ENCODE peak calls at places on chromosome 2, in ten cellular contexts. G is breast epithelium, X is sigmoid colon, T is IMR-90, Q is spleen, H is K562, P is HepG2, W is A549, D is adrenal gland, I is uterus. K is an unnamed sample.

GRCh38 chr2:199485732-199486335 is 28.1 kb upstream of the SATB2 start:
- DNase-seq in G (no peak), X (no peak), T (peak), Q (no peak), H (peak), P (peak), W (peak), D (peak), I (no peak), K (no peak)

GRCh38 chr2:7621018-7621814 is 704.0 kb downstream of the RNF144A start:
- DNase-seq in G (no peak), X (no peak), T (no peak), Q (no peak), H (no peak), P (no peak), W (no peak), D (no peak), I (no peak), K (no peak)

GRCh38 chr2:170930132-170931109 is 1.4 kb downstream of the GORASP2 start:
- DNase-seq in G (no peak), X (no peak), T (peak), Q (peak), H (no peak), P (peak), W (peak), D (peak), I (no peak), K (no peak)

GRCh38 chr2:118823666-118824065 is 23.8 kb downstream of the EN1 start:
- DNase-seq in G (no peak), X (no peak), T (no peak), Q (no peak), H (no peak), P (no peak), W (no peak), D (no peak), I (no peak), K (peak)

GRCh38 chr2:70995227-70995729 is 605 bp upstream of the TEX261 start:
- DNase-seq in G (no peak), X (peak), T (peak), Q (peak), H (peak), P (peak), W (peak), D (peak), I (peak), K (peak)

GRCh38 chr2:212721026-212721451 is 182.4 kb upstream of the ERBB4 start:
- DNase-seq in G (no peak), X (no peak), T (no peak), Q (peak), H (no peak), P (no peak), W (no peak), D (no peak), I (no peak), K (no peak)

GRCh38 chr2:157748371-157749132 is 119.9 kb upstream of the ACVR1C start:
- DNase-seq in G (no peak), X (no peak), T (peak), Q (no peak), H (no peak), P (no peak), W (no peak), D (no peak), I (no peak), K (no peak)

GRCh38 chr2:39730685-39731302 is 48.3 kb downstream of the THUMPD2 start:
- DNase-seq in G (no peak), X (no peak), T (peak), Q (no peak), H (peak), P (peak), W (peak), D (no peak), I (no peak), K (no peak)

GRCh38 chr2:178912416-178913056 is 105.3 kb upstream of the TTN start:
- DNase-seq in G (no peak), X (no peak), T (peak), Q (no peak), H (no peak), P (no peak), W (no peak), D (no peak), I (no peak), K (no peak)

GRCh38 chr2:233974530-233975071 is 57.4 kb downstream of the TRPM8 start:
- DNase-seq in G (no peak), X (no peak), T (peak), Q (no peak), H (no peak), P (peak), W (peak), D (peak), I (no peak), K (peak)

GRCh38 chr2:132550945-132551344 is 119.1 kb downstream of the LYPD1 start:
- DNase-seq in G (no peak), X (no peak), T (no peak), Q (no peak), H (no peak), P (no peak), W (no peak), D (no peak), I (no peak), K (no peak)

GRCh38 chr2:2007551-2008501 is 263.5 kb upstream of the PXDN start:
- DNase-seq in G (no peak), X (no peak), T (no peak), Q (no peak), H (no peak), P (no peak), W (no peak), D (no peak), I (no peak), K (no peak)

GRCh38 chr2:197249771-197250397 is 60.7 kb downstream of the ANKRD44 start:
- DNase-seq in G (no peak), X (no peak), T (no peak), Q (no peak), H (no peak), P (no peak), W (no peak), D (no peak), I (no peak), K (no peak)

GRCh38 chr2:131030478-131030971 is 62.7 kb downstream of the FAM168B start:
- DNase-seq in G (peak), X (no peak), T (no peak), Q (peak), H (no peak), P (no peak), W (no peak), D (no peak), I (no peak), K (peak)

GRCh38 chr2:52115750-52116149 is 1083.8 kb upstream of the NRXN1 start:
- DNase-seq in G (no peak), X (no peak), T (no peak), Q (no peak), H (no peak), P (no peak), W (no peak), D (no peak), I (no peak), K (no peak)

GRCh38 chr2:127417406-127417805 is 821 bp upstream of the PROC start:
- DNase-seq in G (no peak), X (no peak), T (no peak), Q (no peak), H (no peak), P (no peak), W (no peak), D (no peak), I (no peak), K (no peak)

GRCh38 chr2:68318686-68319396 is 908 bp downstream of the CNRIP1 start:
- DNase-seq in G (no peak), X (peak), T (no peak), Q (peak), H (no peak), P (no peak), W (peak), D (peak), I (peak), K (no peak)

GRCh38 chr2:43343573-43344304 is 117.3 kb upstream of the ZFP36L2 start:
- DNase-seq in G (peak), X (peak), T (peak), Q (no peak), H (no peak), P (no peak), W (no peak), D (peak), I (peak), K (peak)

GRCh38 chr2:111168528-111168929 is 47.8 kb downstream of the BCL2L11 start:
- DNase-seq in G (no peak), X (no peak), T (peak), Q (no peak), H (peak), P (no peak), W (peak), D (peak), I (peak), K (no peak)

GRCh38 chr2:157980020-157980419 is 103.9 kb upstream of the ACVR1 start:
- DNase-seq in G (no peak), X (no peak), T (no peak), Q (no peak), H (no peak), P (no peak), W (no peak), D (no peak), I (no peak), K (no peak)

GRCh38 chr2:8600456-8600855 is 81.4 kb upstream of the ID2 start:
- DNase-seq in G (no peak), X (no peak), T (no peak), Q (no peak), H (no peak), P (no peak), W (no peak), D (no peak), I (no peak), K (no peak)

GRCh38 chr2:206232287-206233035 is 42.0 kb upstream of the ZDBF2 start:
- DNase-seq in G (no peak), X (no peak), T (no peak), Q (no peak), H (no peak), P (no peak), W (no peak), D (no peak), I (no peak), K (no peak)

GRCh38 chr2:118047273-118047898 is 33.5 kb upstream of the CCDC93 start:
- DNase-seq in G (no peak), X (no peak), T (peak), Q (no peak), H (no peak), P (no peak), W (peak), D (no peak), I (no peak), K (no peak)

GRCh38 chr2:217804338-217804737 is 198.5 kb downstream of the TNS1 start:
- DNase-seq in G (no peak), X (peak), T (no peak), Q (peak), H (no peak), P (no peak), W (no peak), D (peak), I (peak), K (no peak)

GRCh38 chr2:237818066-237818473 is 19.5 kb downstream of the RBM44 start:
- DNase-seq in G (no peak), X (no peak), T (peak), Q (no peak), H (no peak), P (no peak), W (no peak), D (no peak), I (no peak), K (no peak)

GRCh38 chr2:134976074-134976702 is 57.6 kb downstream of the CCNT2 start:
- DNase-seq in G (no peak), X (no peak), T (no peak), Q (no peak), H (no peak), P (no peak), W (no peak), D (no peak), I (no peak), K (no peak)

GRCh38 chr2:86216577-86217555 is 17.6 kb downstream of the MRPL35 start:
- DNase-seq in G (no peak), X (no peak), T (no peak), Q (no peak), H (peak), P (no peak), W (no peak), D (no peak), I (no peak), K (no peak)

GRCh38 chr2:207337234-207338219 is 171.8 kb upstream of the KLF7 start:
- DNase-seq in G (no peak), X (no peak), T (peak), Q (no peak), H (peak), P (no peak), W (peak), D (no peak), I (no peak), K (peak)

GRCh38 chr2:18376936-18377335 is 183.5 kb downstream of the RDH14 start:
- DNase-seq in G (no peak), X (no peak), T (no peak), Q (no peak), H (no peak), P (no peak), W (no peak), D (no peak), I (no peak), K (no peak)

GRCh38 chr2:212021947-212022346 is 516.7 kb downstream of the ERBB4 start:
- DNase-seq in G (no peak), X (no peak), T (peak), Q (no peak), H (no peak), P (peak), W (peak), D (no peak), I (no peak), K (no peak)

GRCh38 chr2:120566331-120567035 is 169.2 kb upstream of the GLI2 start:
- DNase-seq in G (peak), X (peak), T (peak), Q (no peak), H (no peak), P (no peak), W (no peak), D (peak), I (peak), K (peak)

GRCh38 chr2:70011335-70011734 is 49.9 kb upstream of the ASPRV1 start:
- DNase-seq in G (no peak), X (no peak), T (no peak), Q (no peak), H (no peak), P (no peak), W (no peak), D (no peak), I (no peak), K (no peak)

GRCh38 chr2:159098374-159098773 is 129.9 kb downstream of the TANC1 start:
- DNase-seq in G (no peak), X (no peak), T (no peak), Q (no peak), H (no peak), P (no peak), W (peak), D (no peak), I (no peak), K (no peak)

GRCh38 chr2:167550448-167550847 is 662.2 kb downstream of the XIRP2 start:
- DNase-seq in G (no peak), X (no peak), T (peak), Q (no peak), H (no peak), P (peak), W (peak), D (no peak), I (no peak), K (no peak)

GRCh38 chr2:100870652-100871531 is 51.0 kb downstream of the NPAS2 start:
- DNase-seq in G (no peak), X (no peak), T (no peak), Q (no peak), H (no peak), P (peak), W (no peak), D (no peak), I (no peak), K (no peak)

DNA sequence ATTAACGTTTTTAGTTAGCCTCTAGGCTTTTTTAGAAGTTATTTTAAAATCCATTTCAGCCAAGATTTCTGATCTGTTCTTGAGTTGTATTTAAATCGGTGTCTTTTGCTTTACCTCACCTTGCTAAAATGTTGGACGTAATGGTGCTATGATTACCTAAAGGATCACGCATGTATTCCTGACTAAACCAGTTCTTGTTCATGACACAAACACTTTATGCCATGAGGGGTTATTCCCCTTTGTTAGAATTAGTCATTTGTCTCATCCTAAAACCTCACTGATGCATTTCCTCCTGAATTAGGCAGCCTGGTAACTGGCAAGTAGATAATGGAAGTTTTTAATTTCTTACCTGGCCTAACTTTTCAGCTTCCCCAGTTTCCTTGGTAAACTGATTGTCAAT is 185.4 kb upstream of the TANK start:
- DNase-seq in G (no peak), X (no peak), T (peak), Q (no peak), H (no peak), P (no peak), W (no peak), D (no peak), I (no peak), K (no peak)
- TF ChIP-seq POLR2A in G (no peak), X (no peak), T (no peak), Q (no peak), H (no peak), P (no peak), W (no peak), D (no peak), I (no peak), K (no peak)

GRCh38 chr2:169736902-169737301 is 3.3 kb downstream of the KLHL23 start:
- DNase-seq in G (no peak), X (no peak), T (no peak), Q (no peak), H (no peak), P (no peak), W (no peak), D (no peak), I (no peak), K (no peak)
- H3K4me3 ChIP-seq in G (no peak), X (peak), T (no peak), Q (no peak), H (peak), P (peak), W (no peak), D (no peak), I (peak), K (no peak)

GRCh38 chr2:31354837-31355236 is 59.7 kb downstream of the XDH start:
- DNase-seq in G (no peak), X (no peak), T (no peak), Q (no peak), H (no peak), P (no peak), W (peak), D (no peak), I (no peak), K (no peak)
- TF ChIP-seq CTCF in G (no peak), X (no peak), T (peak), Q (no peak), H (no peak), P (no peak), W (peak), D (no peak), I (no peak), K (no peak)

GRCh38 chr2:240259201-240259923 is 118.9 kb upstream of the OTOS start:
- DNase-seq in G (no peak), X (peak), T (no peak), Q (peak), H (no peak), P (no peak), W (no peak), D (peak), I (peak), K (no peak)
- TF ChIP-seq POLR2A in G (no peak), X (no peak), T (no peak), Q (no peak), H (no peak), P (no peak), W (no peak), D (no peak), I (no peak), K (no peak)

GRCh38 chr2:209209943-209210342 is 213.9 kb upstream of the MAP2 start:
- DNase-seq in G (no peak), X (no peak), T (no peak), Q (no peak), H (no peak), P (no peak), W (no peak), D (no peak), I (no peak), K (no peak)

DNA sequence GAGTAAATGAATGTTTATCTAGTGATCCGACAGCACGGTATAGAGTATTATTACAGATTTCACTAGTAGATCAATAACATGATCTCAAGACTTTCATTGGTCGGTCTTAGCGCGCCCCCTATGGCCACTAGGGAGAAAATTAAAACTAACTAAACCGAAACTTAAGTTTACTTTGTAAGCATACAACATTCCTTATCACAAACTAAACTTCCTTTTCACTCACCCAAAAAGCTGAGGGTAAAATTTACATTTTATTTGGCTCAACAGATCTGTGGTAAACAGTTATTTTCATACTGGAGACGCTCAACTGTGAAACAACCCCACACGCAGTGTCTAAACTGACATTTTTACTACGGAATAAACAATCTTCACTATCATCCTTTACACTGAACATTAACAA is 215.6 kb upstream of the MAP2 start:
- DNase-seq in G (no peak), X (no peak), T (no peak), Q (no peak), H (peak), P (peak), W (peak), D (peak), I (no peak), K (no peak)
- H3K4me3 ChIP-seq in G (no peak), X (no peak), T (no peak), Q (no peak), H (peak), P (peak), W (peak), D (no peak), I (no peak), K (no peak)

GRCh38 chr2:152396051-152396511 is 61.1 kb downstream of the FMNL2 start:
- DNase-seq in G (no peak), X (no peak), T (peak), Q (no peak), H (no peak), P (no peak), W (no peak), D (no peak), I (no peak), K (no peak)

GRCh38 chr2:152395132-152396024 is 60.4 kb downstream of the FMNL2 start:
- DNase-seq in G (no peak), X (no peak), T (peak), Q (no peak), H (no peak), P (no peak), W (no peak), D (no peak), I (no peak), K (no peak)

GRCh38 chr2:152400607-152401214 is 65.7 kb downstream of the FMNL2 start:
- DNase-seq in G (no peak), X (no peak), T (no peak), Q (no peak), H (no peak), P (no peak), W (no peak), D (no peak), I (no peak), K (no peak)

GRCh38 chr2:152396763-152397162 is 61.8 kb downstream of the FMNL2 start:
- DNase-seq in G (no peak), X (no peak), T (peak), Q (no peak), H (no peak), P (no peak), W (no peak), D (no peak), I (no peak), K (no peak)

DNA sequence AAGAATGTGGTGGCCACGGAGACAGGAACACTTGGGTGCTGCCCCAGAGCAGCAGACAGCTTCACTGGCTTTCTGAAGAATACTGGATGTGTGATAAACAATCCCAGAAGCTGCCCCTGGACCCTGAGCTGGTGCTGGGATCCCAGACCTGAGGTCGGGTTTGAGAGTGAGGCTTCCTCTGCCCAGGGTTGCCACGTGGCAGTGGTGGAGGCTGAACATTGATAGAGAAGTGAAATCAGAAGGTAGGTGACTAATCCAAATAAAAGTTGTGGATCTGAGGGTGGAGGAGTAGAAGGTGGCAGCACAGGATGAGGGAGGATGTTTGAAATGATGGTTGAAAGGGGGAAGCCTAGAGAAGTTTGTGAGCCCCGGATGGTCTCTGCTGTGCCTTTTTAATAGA is 64.0 kb downstream of the FMNL2 start:
- DNase-seq in G (no peak), X (no peak), T (no peak), Q (no peak), H (no peak), P (no peak), W (no peak), D (no peak), I (no peak), K (no peak)
- TF ChIP-seq CTCF in G (no peak), X (no peak), T (no peak), Q (no peak), H (no peak), P (no peak), W (no peak), D (no peak), I (no peak), K (no peak)

GRCh38 chr2:216412022-216412999 is at the start of gene SMARCAL1:
- DNase-seq in G (peak), X (peak), T (peak), Q (peak), H (peak), P (peak), W (peak), D (peak), I (peak), K (peak)
- TF ChIP-seq POLR2A in G (peak), X (no peak), T (no peak), Q (no peak), H (peak), P (peak), W (peak), D (peak), I (no peak), K (no peak)

K was measured in lower leg skin.